ENCODE peak calls at places on chromosomes 7 and 10, in six cellular contexts. I, Z, P, M, D and S are unnamed samples.

GRCh38 chr7:2921748-2922147 is 77.6 kb upstream of the GNA12 start:
- DNase-seq in I (no peak), Z (no peak), P (no peak), M (no peak), D (no peak), S (no peak)

GRCh38 chr10:103612462-103613365 is 119.2 kb downstream of the NEURL1 start:
- DNase-seq in I (no peak), Z (no peak), P (no peak), M (no peak), D (no peak), S (peak; percentile 18)

GRCh38 chr7:2214636-2215035 is 18.1 kb downstream of the MAD1L1 start:
- DNase-seq in I (no peak), Z (no peak), P (no peak), M (no peak), D (no peak), S (no peak)

GRCh38 chr10:34181545-34182300 is 633.4 kb downstream of the PARD3 start:
- DNase-seq in I (peak; percentile 34), Z (no peak), P (no peak), M (no peak), D (no peak), S (no peak)

GRCh38 chr10:35324196-35324595 is 12.1 kb upstream of the CCNY start:
- DNase-seq in I (no peak), Z (no peak), P (no peak), M (no peak), D (no peak), S (no peak)

GRCh38 chr10:30088178-30088577 is 28.8 kb upstream of the JCAD start:
- DNase-seq in I (no peak), Z (no peak), P (no peak), M (no peak), D (no peak), S (no peak)

GRCh38 chr10:17431871-17432311 is 22.5 kb downstream of the ST8SIA6 start:
- DNase-seq in I (no peak), Z (no peak), P (peak; percentile 53), M (no peak), D (no peak), S (no peak)

GRCh38 chr10:86711957-86712708 is 43.8 kb downstream of the LDB3 start:
- DNase-seq in I (no peak), Z (peak; percentile 13), P (peak; percentile 17), M (no peak), D (no peak), S (no peak)

GRCh38 chr10:30353851-30354250 is 4.8 kb upstream of the MTPAP start:
- DNase-seq in I (no peak), Z (no peak), P (no peak), M (no peak), D (no peak), S (no peak)

GRCh38 chr10:79380125-79380917 is 33.1 kb downstream of the PPIF start:
- DNase-seq in I (no peak), Z (no peak), P (no peak), M (no peak), D (no peak), S (no peak)

GRCh38 chr7:77827999-77828398 is 29.4 kb downstream of the PHTF2 start:
- DNase-seq in I (no peak), Z (no peak), P (no peak), M (no peak), D (no peak), S (no peak)

GRCh38 chr7:78770422-78771410 is 682.8 kb downstream of the MAGI2 start:
- DNase-seq in I (no peak), Z (peak; percentile 50), P (no peak), M (no peak), D (no peak), S (no peak)

GRCh38 chr10:71486465-71487114 is 89.9 kb downstream of the CDH23 start:
- DNase-seq in I (peak; percentile 15), Z (peak; percentile 38), P (peak; percentile 19), M (no peak), D (no peak), S (no peak)

GRCh38 chr7:36078816-36079360 is 74.2 kb upstream of the EEPD1 start:
- DNase-seq in I (no peak), Z (no peak), P (no peak), M (no peak), D (no peak), S (no peak)

GRCh38 chr10:69819713-69820506 is 18.2 kb downstream of the COL13A1 start:
- DNase-seq in I (peak; percentile 71), Z (no peak), P (no peak), M (no peak), D (no peak), S (no peak)

GRCh38 chr10:32985781-32986350 is 27.8 kb upstream of the ITGB1 start:
- DNase-seq in I (peak; percentile 83), Z (no peak), P (peak; percentile 78), M (no peak), D (no peak), S (no peak)

GRCh38 chr10:118513174-118513573 is 82.3 kb downstream of the PRLHR start:
- DNase-seq in I (no peak), Z (no peak), P (no peak), M (no peak), D (no peak), S (no peak)

GRCh38 chr10:62815373-62816111 is 624 bp downstream of the EGR2 start:
- DNase-seq in I (peak; percentile 15), Z (no peak), P (peak; percentile 59), M (no peak), D (no peak), S (no peak)

GRCh38 chr10:127150136-127150535 is 46.3 kb downstream of the INSYN2A start:
- DNase-seq in I (peak; percentile 10), Z (no peak), P (peak; percentile 43), M (no peak), D (no peak), S (no peak)

GRCh38 chr10:99711129-99711719 is 20.7 kb downstream of the COX15 start:
- DNase-seq in I (peak; percentile 67), Z (peak; percentile 20), P (peak; percentile 34), M (no peak), D (peak; percentile 17), S (no peak)

GRCh38 chr10:75304740-75305380 is 69.1 kb upstream of the COMTD1 start:
- DNase-seq in I (no peak), Z (no peak), P (no peak), M (no peak), D (no peak), S (no peak)

GRCh38 chr10:77383861-77384553 is 253.6 kb downstream of the KCNMA1 start:
- DNase-seq in I (no peak), Z (no peak), P (no peak), M (no peak), D (no peak), S (no peak)

GRCh38 chr10:118447478-118447877 is 105.4 kb upstream of the FAM204A start:
- DNase-seq in I (no peak), Z (no peak), P (peak; percentile 29), M (no peak), D (no peak), S (no peak)

GRCh38 chr10:123241391-123242141 is 87.4 kb downstream of the BUB3 start:
- DNase-seq in I (peak; percentile 4), Z (no peak), P (no peak), M (no peak), D (peak; percentile 86), S (no peak)

GRCh38 chr10:2978111-2978510 is 89.2 kb upstream of the PFKP start:
- DNase-seq in I (peak; percentile 61), Z (peak; percentile 35), P (peak; percentile 50), M (no peak), D (no peak), S (no peak)

GRCh38 chr7:26633557-26633956 is 230.8 kb downstream of the SKAP2 start:
- DNase-seq in I (no peak), Z (no peak), P (no peak), M (no peak), D (no peak), S (no peak)

GRCh38 chr7:30810986-30811385 is 39.8 kb downstream of the MINDY4 start:
- DNase-seq in I (no peak), Z (no peak), P (no peak), M (no peak), D (no peak), S (no peak)

GRCh38 chr7:50637725-50638643 is 72.8 kb upstream of the DDC start:
- DNase-seq in I (no peak), Z (no peak), P (no peak), M (no peak), D (no peak), S (no peak)

GRCh38 chr10:117162093-117163021 is 24.3 kb upstream of the VAX1 start:
- DNase-seq in I (no peak), Z (no peak), P (no peak), M (no peak), D (no peak), S (no peak)
- H3K4me3 ChIP-seq in I (no peak overlapping the region), Z (no peak overlapping the region), P (no peak overlapping the region), M (peak overlapping the region; percentile 41), D (peak overlapping the region; percentile 7), S (no peak overlapping the region)

DNA sequence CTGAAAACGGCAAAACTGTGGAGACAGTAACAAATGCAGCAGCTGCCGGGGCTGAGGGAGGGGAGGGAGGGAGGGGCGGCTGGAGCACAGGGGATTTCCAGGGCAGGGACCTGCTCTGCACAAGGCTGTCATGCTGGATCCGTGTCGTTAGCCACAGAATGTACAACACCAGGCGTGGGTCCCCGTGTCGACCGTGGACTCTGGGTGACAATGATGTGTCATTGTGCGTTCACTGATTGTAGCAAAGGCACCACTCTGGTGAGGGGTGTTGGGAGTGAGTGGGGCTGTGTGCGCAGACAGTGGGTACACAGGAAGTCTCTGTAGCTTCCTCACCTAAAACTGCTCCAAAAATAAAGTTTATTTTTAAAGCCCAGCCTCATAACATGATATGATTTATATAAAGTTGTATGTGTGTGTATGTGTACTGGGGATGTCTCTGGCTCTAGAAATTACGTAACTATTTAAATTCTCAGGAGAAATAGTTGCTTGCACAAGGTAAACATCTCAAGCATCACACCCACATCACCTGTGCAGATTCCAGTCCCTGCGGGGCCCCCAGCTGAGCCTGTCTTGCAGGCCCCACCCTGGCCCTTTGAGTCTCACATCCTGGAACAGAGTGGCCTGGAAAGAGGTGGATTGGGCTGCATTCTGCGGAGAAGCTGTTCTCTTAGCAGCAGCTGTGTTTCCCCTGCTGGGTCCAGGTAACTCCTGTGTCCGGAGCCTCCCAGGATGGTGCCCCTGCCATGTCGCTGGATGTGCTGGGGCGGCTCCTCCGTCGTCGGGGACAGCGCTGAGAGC is 135.7 kb downstream of the DYNC2I1 start:
- DNase-seq in I (no peak), Z (no peak), P (no peak), M (no peak), D (peak; percentile 73), S (no peak)
- H3K27me3 ChIP-seq in I (peaks cover 3% of the 10 kb centered on the region), Z (peaks cover 29% of the 10 kb centered on the region), P (peaks cover 4% of the 10 kb centered on the region), M (no peaks in the 10 kb centered on the region), D (no peaks in the 10 kb centered on the region), S (peaks cover 32% of the 10 kb centered on the region)

GRCh38 chr10:28542728-28543127 is 9.8 kb downstream of the WAC start:
- DNase-seq in I (no peak), Z (no peak), P (no peak), M (no peak), D (no peak), S (no peak)
- H3K36me3 ChIP-seq in I (peaks cover 26% of the 10 kb centered on the region), Z (peaks cover 95% of the 10 kb centered on the region), P (peaks cover 41% of the 10 kb centered on the region), M (peaks cover 15% of the 10 kb centered on the region), D (peaks cover 23% of the 10 kb centered on the region), S (no peaks in the 10 kb centered on the region)

GRCh38 chr10:110992011-110992800 is 72.8 kb downstream of the SHOC2 start:
- DNase-seq in I (no peak), Z (no peak), P (peak; percentile 60), M (no peak), D (no peak), S (no peak)
- H3K4me3 ChIP-seq in I (no peak overlapping the region), Z (no peak overlapping the region), P (no peak overlapping the region), M (no peak overlapping the region), D (no peak overlapping the region), S (no peak overlapping the region)